ENCODE peak calls at places on chromosomes 13 and 19, in nine cellular contexts. C is tibial artery; V is astrocyte of the hippocampus; Z is A549; N is stimulated activated CD8-positive, alpha-beta memory T cell treated with anti-CD3 and anti-CD28 coated beads, Interleukin-7, amount 100 ng/mL, for 24 hours; W is T-helper 17 cell; H is nucleus accumbens; S is fibroblast of lung; R is HS-5. G is an unnamed sample.

GRCh38 chr19:7292950-7293794 is 1.0 kb downstream of the INSR start:
- DNase-seq in C (peak), V (peak), Z (no peak), N (no peak), W (no peak), H (no peak), S (no peak), R (no peak), G (no peak)

GRCh38 chr19:19568802-19569756 is 31.0 kb downstream of the CILP2 start:
- DNase-seq in C (no peak), V (peak), Z (no peak), N (no peak), W (no peak), H (no peak), S (peak), R (peak), G (no peak)

GRCh38 chr13:80171096-80171495 is 169.8 kb downstream of the SPRY2 start:
- DNase-seq in C (no peak), V (no peak), Z (no peak), N (no peak), W (no peak), H (no peak), S (no peak), R (no peak), G (no peak)

GRCh38 chr13:84917252-84917878 is 881.9 kb downstream of the SLITRK6 start:
- DNase-seq in C (no peak), V (peak), Z (no peak), N (no peak), W (no peak), H (no peak), S (peak), R (no peak), G (peak)

GRCh38 chr13:110342474-110342873 is 35.4 kb downstream of the COL4A2 start:
- DNase-seq in C (no peak), V (no peak), Z (no peak), N (no peak), W (no peak), H (no peak), S (no peak), R (no peak), G (no peak)

GRCh38 chr19:1189419-1189818 is 15.4 kb upstream of the SBNO2 start:
- DNase-seq in C (no peak), V (peak), Z (no peak), N (no peak), W (no peak), H (no peak), S (peak), R (no peak), G (no peak)

GRCh38 chr19:35734273-35734672 is 8.0 kb downstream of the IGFLR1 start:
- DNase-seq in C (no peak), V (no peak), Z (no peak), N (no peak), W (no peak), H (no peak), S (no peak), R (no peak), G (no peak)

GRCh38 chr13:20609145-20609544 is 42.2 kb downstream of the IFT88 start:
- DNase-seq in C (no peak), V (peak), Z (no peak), N (no peak), W (no peak), H (no peak), S (peak), R (peak), G (no peak)

GRCh38 chr13:91346848-91347211 is 657 bp upstream of the MIR17HG start:
- DNase-seq in C (no peak), V (no peak), Z (no peak), N (peak), W (no peak), H (no peak), S (no peak), R (no peak), G (peak)

GRCh38 chr13:40438999-40439797 is 227.2 kb downstream of the FOXO1 start:
- DNase-seq in C (peak), V (peak), Z (no peak), N (no peak), W (no peak), H (no peak), S (peak), R (no peak), G (no peak)

GRCh38 chr13:40992678-40993077 is 26.4 kb downstream of the ELF1 start:
- DNase-seq in C (no peak), V (no peak), Z (no peak), N (no peak), W (no peak), H (no peak), S (no peak), R (no peak), G (no peak)

GRCh38 chr13:95185851-95186250 is 115.4 kb downstream of the ABCC4 start:
- DNase-seq in C (no peak), V (no peak), Z (no peak), N (no peak), W (peak), H (no peak), S (no peak), R (no peak), G (no peak)

GRCh38 chr19:55346725-55347441 is 7.2 kb downstream of the KMT5C start:
- DNase-seq in C (no peak), V (no peak), Z (no peak), N (no peak), W (no peak), H (no peak), S (no peak), R (no peak), G (no peak)

GRCh38 chr19:46422344-46422743 is 6.4 kb downstream of the PNMA8C start:
- DNase-seq in C (no peak), V (no peak), Z (no peak), N (no peak), W (no peak), H (no peak), S (no peak), R (no peak), G (no peak)

GRCh38 chr13:62360609-62361008 is 945.0 kb upstream of the PCDH20 start:
- DNase-seq in C (no peak), V (no peak), Z (no peak), N (no peak), W (no peak), H (no peak), S (no peak), R (no peak), G (no peak)

GRCh38 chr19:32208060-32208459 is 137.3 kb upstream of the ZNF507 start:
- DNase-seq in C (no peak), V (no peak), Z (no peak), N (no peak), W (no peak), H (no peak), S (no peak), R (no peak), G (no peak)

GRCh38 chr19:2624537-2625091 is 77.9 kb downstream of the GNG7 start:
- DNase-seq in C (no peak), V (peak), Z (peak), N (no peak), W (no peak), H (no peak), S (no peak), R (no peak), G (no peak)

GRCh38 chr19:54160182-54160811 is 776 bp upstream of the LENG1 start:
- DNase-seq in C (no peak), V (peak), Z (peak), N (no peak), W (no peak), H (no peak), S (peak), R (no peak), G (peak)

GRCh38 chr19:46015080-46015960 is 7.5 kb downstream of the PGLYRP1 start:
- DNase-seq in C (peak), V (peak), Z (peak), N (peak), W (peak), H (no peak), S (peak), R (no peak), G (no peak)

GRCh38 chr19:31344403-31344802 is 4.8 kb downstream of the TSHZ3 start:
- DNase-seq in C (no peak), V (no peak), Z (no peak), N (no peak), W (no peak), H (no peak), S (no peak), R (no peak), G (no peak)

GRCh38 chr19:51602189-51602854 is 27.9 kb downstream of the SIGLEC5 start:
- DNase-seq in C (no peak), V (no peak), Z (no peak), N (no peak), W (no peak), H (no peak), S (no peak), R (no peak), G (no peak)

GRCh38 chr13:113815151-113816058 is 48.5 kb downstream of the GAS6 start:
- DNase-seq in C (no peak), V (no peak), Z (no peak), N (no peak), W (no peak), H (no peak), S (no peak), R (no peak), G (no peak)

GRCh38 chr19:35327642-35328041 is 1.3 kb upstream of the CD22 start:
- DNase-seq in C (no peak), V (no peak), Z (peak), N (no peak), W (no peak), H (no peak), S (no peak), R (no peak), G (no peak)

GRCh38 chr13:33281951-33282595 is 3.5 kb downstream of the STARD13 start:
- DNase-seq in C (no peak), V (no peak), Z (no peak), N (no peak), W (no peak), H (no peak), S (peak), R (peak), G (no peak)

GRCh38 chr13:79837741-79838450 is 356.9 kb downstream of the NDFIP2 start:
- DNase-seq in C (no peak), V (peak), Z (no peak), N (no peak), W (no peak), H (no peak), S (peak), R (peak), G (no peak)

GRCh38 chr13:79423801-79424642 is 18.0 kb upstream of the RBM26 start:
- DNase-seq in C (no peak), V (peak), Z (no peak), N (no peak), W (no peak), H (no peak), S (peak), R (no peak), G (peak)